ENCODE peak calls at places on chromosomes 11 and 22, in eight cellular contexts. K is left lung; U is sigmoid colon; B is right lobe of liver; Z is fibroblast of lung; R is spleen; E is CD4-positive, alpha-beta T cell; P is HL-60. C is an unnamed sample.

GRCh38 chr11:127943763-127944162 is 643.6 kb downstream of the ETS1 start:
- DNase-seq in R (no peak), K (no peak), U (no peak), E (no peak), B (no peak), Z (no peak), P (no peak), C (no peak)

GRCh38 chr11:6599884-6600390 is 3.5 kb downstream of the RRP8 start:
- DNase-seq in K (no peak), P (no peak), E (no peak), B (no peak), Z (no peak), R (no peak), U (peak; percentile 64), C (no peak)

GRCh38 chr22:19674129-19674928 is 40.0 kb upstream of the SEPTIN5 start:
- DNase-seq in E (no peak), P (no peak), R (no peak), K (no peak), U (no peak), B (no peak), Z (peak; percentile 17), C (no peak)

GRCh38 chr11:129817282-129818051 is 1.8 kb downstream of the TMEM45B start:
- DNase-seq in Z (no peak), K (no peak), U (no peak), B (no peak), E (no peak), R (no peak), P (no peak), C (no peak)

GRCh38 chr11:19628018-19628417 is 84.6 kb upstream of the NAV2 start:
- DNase-seq in U (peak; percentile 97), R (no peak), B (no peak), Z (peak; percentile 76), P (no peak), E (no peak), K (no peak), C (peak; percentile 87)

GRCh38 chr11:124864176-124864891 is 898 bp upstream of the ROBO3 start:
- DNase-seq in B (no peak), U (peak; percentile 49), E (no peak), K (no peak), Z (no peak), P (no peak), R (no peak), C (no peak)

GRCh38 chr22:39545310-39546063 is 12.9 kb upstream of the RPS19BP1 start:
- DNase-seq in B (no peak), U (no peak), Z (peak; percentile 29), P (no peak), K (no peak), R (no peak), E (peak; percentile 62), C (no peak)

GRCh38 chr11:65366340-65366773 is 11.8 kb downstream of the TIGD3 start:
- DNase-seq in P (no peak), B (no peak), Z (peak; percentile 86), R (no peak), U (no peak), K (no peak), E (no peak), C (no peak)

GRCh38 chr11:3153291-3153861 is 11.7 kb downstream of the OSBPL5 start:
- DNase-seq in E (no peak), K (no peak), R (peak; percentile 73), P (no peak), Z (peak; percentile 93), B (peak; percentile 36), U (peak; percentile 93), C (no peak)

GRCh38 chr11:22828373-22828772 is 1.2 kb downstream of the SVIP start:
- DNase-seq in U (no peak), P (no peak), R (no peak), K (no peak), E (no peak), Z (no peak), B (no peak), C (no peak)

GRCh38 chr11:127223026-127223425 is 222.5 kb upstream of the KIRREL3 start:
- DNase-seq in U (no peak), R (no peak), E (no peak), B (no peak), Z (no peak), P (no peak), K (no peak), C (no peak)

GRCh38 chr22:46607483-46608114 is 12.6 kb upstream of the GRAMD4 start:
- DNase-seq in R (no peak), B (no peak), K (no peak), U (no peak), Z (no peak), E (no peak), P (no peak), C (no peak)

GRCh38 chr11:15765530-15765929 is 590.8 kb downstream of the SOX6 start:
- DNase-seq in U (no peak), R (no peak), K (no peak), P (no peak), E (no peak), B (no peak), Z (no peak), C (no peak)

GRCh38 chr11:57405271-57405890 is 14.9 kb upstream of the PRG2 start:
- DNase-seq in Z (no peak), P (peak; percentile 44), E (no peak), B (no peak), U (no peak), K (no peak), R (no peak), C (no peak)

GRCh38 chr11:109241988-109242387 is 180.0 kb upstream of the C11orf87 start:
- DNase-seq in Z (no peak), R (no peak), B (no peak), E (no peak), U (no peak), P (no peak), K (no peak), C (no peak)

GRCh38 chr22:19718255-19719054 is 4.2 kb downstream of the SEPTIN5 start:
- DNase-seq in Z (no peak), P (no peak), U (no peak), E (no peak), K (no peak), R (no peak), B (no peak), C (no peak)

GRCh38 chr11:783581-784015 is 6.3 kb downstream of the CEND1 start:
- DNase-seq in U (peak; percentile 86), E (no peak), K (peak; percentile 79), Z (peak; percentile 81), R (peak; percentile 80), P (no peak), B (peak; percentile 57), C (peak; percentile 84)

GRCh38 chr22:38174626-38175025 is 7.0 kb downstream of the PLA2G6 start:
- DNase-seq in Z (no peak), B (no peak), P (no peak), K (no peak), R (no peak), E (no peak), U (peak; percentile 53), C (no peak)

GRCh38 chr22:38176170-38176741 is 5.4 kb downstream of the PLA2G6 start:
- DNase-seq in Z (peak; percentile 75), U (peak; percentile 91), E (peak; percentile 23), R (peak; percentile 87), P (peak; percentile 85), K (peak; percentile 79), B (peak; percentile 79), C (peak; percentile 93)

GRCh38 chr22:38177044-38177443 is 4.6 kb downstream of the PLA2G6 start:
- DNase-seq in P (no peak), B (no peak), E (no peak), K (no peak), U (peak; percentile 38), R (no peak), Z (no peak), C (no peak)

GRCh38 chr22:38173156-38173906 is 8.3 kb downstream of the PLA2G6 start:
- DNase-seq in U (peak; percentile 26), R (no peak), Z (no peak), P (no peak), B (no peak), E (no peak), K (no peak), C (no peak)

DNA sequence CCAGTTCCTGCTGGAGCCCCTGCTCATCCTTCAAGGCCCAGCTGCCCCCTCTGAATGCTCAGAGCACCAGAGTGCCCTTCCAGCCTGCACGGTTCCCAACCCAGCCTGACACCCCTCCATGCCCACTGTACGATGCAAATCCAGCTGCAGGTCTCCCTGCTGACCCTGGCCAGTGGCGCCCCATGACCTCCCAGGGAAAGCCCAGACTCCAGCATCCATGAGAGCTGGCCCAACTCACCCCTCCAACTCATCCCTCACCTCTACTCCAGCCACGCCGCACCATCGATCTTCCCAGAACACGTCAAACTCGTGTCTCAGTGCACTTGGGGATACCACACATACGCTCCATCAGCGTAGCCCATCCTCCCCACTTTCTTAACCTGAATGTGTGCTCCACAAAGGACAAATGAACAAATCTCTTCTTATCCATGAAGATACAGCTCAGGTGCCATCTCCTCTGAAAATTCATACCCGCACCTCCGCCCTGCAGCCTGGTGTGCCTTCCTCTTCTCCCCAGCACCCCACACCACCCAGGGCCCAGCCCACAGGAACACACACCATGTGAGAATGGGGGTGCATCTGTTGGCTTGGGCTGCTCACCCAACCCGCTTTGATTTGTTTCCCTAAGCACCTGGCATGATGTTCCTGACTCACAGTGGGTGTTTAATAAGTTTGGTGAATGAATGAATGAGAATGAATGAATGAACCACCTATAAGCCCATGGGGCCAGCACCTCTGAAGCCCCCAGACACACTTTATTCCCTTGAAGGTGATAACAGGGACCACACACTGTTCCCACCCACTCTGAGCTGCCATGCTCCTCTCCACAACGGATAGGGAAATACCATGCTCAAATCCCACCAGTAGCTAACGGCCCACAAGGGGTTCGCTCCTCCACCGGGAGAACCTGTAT is 6.2 kb downstream of the PLA2G6 start:
- DNase-seq in E (no peak), B (no peak), Z (no peak), P (no peak), R (no peak), U (peak; percentile 60), K (no peak), C (no peak)
- H3K27ac ChIP-seq in E (no peak overlapping the region), B (no peak overlapping the region), Z (peak overlapping the region; percentile 39), P (peak overlapping the region; percentile 79), R (peak overlapping the region; percentile 73), U (peak overlapping the region; percentile 77), K (peak overlapping the region; percentile 45), C (peak overlapping the region; percentile 96)

GRCh38 chr11:58784995-58785394 is 53.3 kb upstream of the GLYAT start:
- DNase-seq in Z (no peak), E (no peak), P (no peak), R (no peak), U (no peak), K (no peak), B (no peak), C (no peak)
- TF ChIP-seq CTCF in Z (peak; percentile 2), E (no peak), P (no peak), R (no peak), U (no peak), K (no peak), B (peak; percentile 39), C (no peak)

DNA sequence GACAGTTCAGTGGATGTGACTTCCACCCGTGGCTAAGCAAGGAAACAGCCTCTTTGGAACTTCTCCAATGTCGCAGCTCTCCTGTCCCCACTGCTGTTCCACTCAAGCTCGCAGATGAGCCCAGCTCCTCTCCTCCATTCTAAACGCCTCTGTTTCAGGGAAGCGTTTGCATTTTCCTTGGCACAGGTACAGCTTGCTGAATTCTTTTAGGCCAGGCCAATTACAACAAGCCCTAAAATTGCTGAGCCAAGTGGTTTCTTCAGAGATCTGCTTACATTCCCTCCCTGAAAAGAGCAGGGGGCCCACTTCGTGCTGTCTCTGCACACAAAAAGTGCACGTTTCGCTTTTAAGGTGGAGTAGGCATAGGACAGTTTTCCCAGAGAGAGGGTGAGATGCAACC is 91.5 kb upstream of the BLID start:
- DNase-seq in P (no peak), B (no peak), E (no peak), K (no peak), R (no peak), Z (peak; percentile 93), U (peak; percentile 65), C (peak; percentile 26)
- H3K27ac ChIP-seq in P (no peak overlapping the region), B (peak overlapping the region; percentile 48), E (no peak overlapping the region), K (no peak overlapping the region), R (no peak overlapping the region), Z (peak overlapping the region; percentile 88), U (peak overlapping the region; percentile 46), C (peak overlapping the region; percentile 83)

GRCh38 chr11:67691149-67691548 is 16.7 kb upstream of the ALDH3B2 start:
- DNase-seq in E (no peak), Z (peak; percentile 2), B (no peak), P (no peak), R (no peak), U (no peak), K (no peak), C (no peak)
- TF ChIP-seq CTCF in E (peak; percentile 27), Z (peak; percentile 36), B (no peak), P (no peak), R (no peak), U (no peak), K (no peak), C (no peak)

C was measured in breast epithelium.